ENCODE peak calls at places on chromosomes 13 and 19, in seven cellular contexts. M is H9; T is CD8-positive, alpha-beta memory T cell; I is fibroblast of lung; J is lower lobe of right lung; S is sigmoid colon; C is neural progenitor cell. K is an unnamed sample.

GRCh38 chr19:28242317-28242927 is 970.5 kb downstream of the UQCRFS1 start:
- DNase-seq in C (peak; percentile 67), M (peak; percentile 55), T (no peak), S (no peak), I (peak; percentile 1), J (no peak), K (no peak)

GRCh38 chr13:37647038-37647650 is 48.6 kb upstream of the POSTN start:
- DNase-seq in M (no peak), J (no peak), I (no peak), T (no peak), S (no peak), C (peak; percentile 75), K (no peak)

GRCh38 chr19:13803038-13803437 is 7.8 kb downstream of the ZSWIM4 start:
- DNase-seq in I (no peak), S (no peak), T (no peak), M (no peak), J (peak; percentile 76), C (no peak), K (no peak)

GRCh38 chr19:29375429-29376093 is 150.2 kb upstream of the VSTM2B start:
- DNase-seq in M (peak; percentile 18), S (no peak), I (no peak), C (no peak), J (peak; percentile 19), T (no peak), K (no peak)

GRCh38 chr19:44303976-44304568 is 753 bp downstream of the ZNF235 start:
- DNase-seq in M (no peak), S (no peak), C (peak; percentile 60), J (no peak), I (no peak), T (no peak), K (no peak)

GRCh38 chr13:67258482-67258881 is 28.3 kb upstream of the PCDH9 start:
- DNase-seq in J (no peak), T (no peak), I (no peak), S (no peak), M (peak; percentile 61), C (peak; percentile 22), K (no peak)

GRCh38 chr13:27086599-27087265 is 84.9 kb downstream of the USP12 start:
- DNase-seq in I (no peak), T (no peak), C (no peak), M (no peak), J (no peak), S (no peak), K (no peak)

GRCh38 chr19:17656970-17657369 is 31.2 kb downstream of the UNC13A start:
- DNase-seq in C (no peak), I (no peak), T (no peak), S (no peak), J (no peak), M (no peak), K (peak; percentile 2)

GRCh38 chr13:98343461-98343860 is 166.4 kb upstream of the RNF113B start:
- DNase-seq in J (no peak), T (no peak), M (no peak), S (no peak), I (no peak), C (peak; percentile 23), K (no peak)

GRCh38 chr13:97235549-97236206 is 13.5 kb downstream of the MBNL2 start:
- DNase-seq in M (no peak), C (no peak), T (no peak), S (no peak), I (no peak), J (no peak), K (no peak)
- H3K4me1 ChIP-seq in M (peaks cover 1% of the 10 kb centered on the region), C (peaks cover 8% of the 10 kb centered on the region), T (peaks cover 28% of the 10 kb centered on the region), S (peaks cover 93% of the 10 kb centered on the region), I (peaks cover 11% of the 10 kb centered on the region), J (peaks cover 86% of the 10 kb centered on the region), K (peaks cover 83% of the 10 kb centered on the region)

GRCh38 chr13:33242984-33243617 is 42.5 kb downstream of the STARD13 start:
- DNase-seq in S (no peak), T (no peak), J (no peak), I (no peak), M (no peak), C (no peak), K (no peak)

GRCh38 chr13:33244210-33244906 is 41.2 kb downstream of the STARD13 start:
- DNase-seq in C (no peak), I (no peak), T (no peak), J (no peak), S (no peak), M (no peak), K (no peak)

GRCh38 chr13:33249066-33249465 is 36.5 kb downstream of the STARD13 start:
- DNase-seq in C (no peak), I (no peak), M (no peak), J (no peak), S (no peak), T (no peak), K (no peak)

GRCh38 chr13:33244907-33245287 is 40.7 kb downstream of the STARD13 start:
- DNase-seq in T (no peak), I (no peak), M (no peak), S (no peak), J (no peak), C (no peak), K (no peak)

DNA sequence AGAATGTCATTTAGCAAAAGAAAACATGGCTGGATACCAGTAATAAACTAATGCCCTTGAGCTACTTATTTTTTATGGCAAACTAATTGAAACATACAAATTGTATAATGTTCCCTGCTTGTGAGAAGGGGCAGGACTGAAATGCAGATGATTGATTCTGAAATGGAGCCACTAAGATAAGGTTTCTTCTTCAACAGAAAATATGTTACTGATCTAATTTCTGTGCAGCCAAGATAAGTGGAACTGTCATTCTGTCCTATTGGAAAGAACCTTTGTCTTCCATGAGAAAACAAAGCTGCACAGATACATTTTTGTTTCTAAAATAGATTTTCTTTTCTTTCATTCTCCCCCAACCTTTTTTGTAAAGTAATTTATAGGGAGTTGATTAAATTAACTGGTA is 40.0 kb downstream of the STARD13 start:
- DNase-seq in I (no peak), J (no peak), C (no peak), M (no peak), T (no peak), S (no peak), K (no peak)
- H3K4me1 ChIP-seq in I (peaks cover 6% of the 10 kb centered on the region), J (peaks cover 8% of the 10 kb centered on the region), C (no peaks in the 10 kb centered on the region), M (no peaks in the 10 kb centered on the region), T (no peaks in the 10 kb centered on the region), S (peaks cover 11% of the 10 kb centered on the region), K (no peaks in the 10 kb centered on the region)

GRCh38 chr13:39417643-39418042 is 185.3 kb downstream of the LHFPL6 start:
- DNase-seq in M (peak; percentile 49), T (no peak), I (peak; percentile 66), S (no peak), C (peak; percentile 49), J (no peak), K (no peak)

GRCh38 chr13:39417131-39417530 is 185.9 kb downstream of the LHFPL6 start:
- DNase-seq in M (peak; percentile 45), J (no peak), I (no peak), S (no peak), T (no peak), C (peak; percentile 61), K (no peak)

GRCh38 chr13:39414339-39414738 is 188.7 kb downstream of the LHFPL6 start:
- DNase-seq in C (no peak), T (no peak), M (no peak), S (no peak), I (no peak), J (no peak), K (no peak)

GRCh38 chr13:39415003-39415402 is 188.0 kb downstream of the LHFPL6 start:
- DNase-seq in C (no peak), S (peak; percentile 71), I (peak; percentile 72), M (no peak), T (no peak), J (no peak), K (no peak)

GRCh38 chr13:39415403-39415802 is 187.6 kb downstream of the LHFPL6 start:
- DNase-seq in C (peak; percentile 54), S (peak; percentile 77), M (peak; percentile 50), J (peak; percentile 64), I (peak; percentile 62), T (no peak), K (peak; percentile 70)
- H3K4me1 ChIP-seq in C (peaks cover 50% of the 10 kb centered on the region), S (peaks cover 32% of the 10 kb centered on the region), M (peaks cover 6% of the 10 kb centered on the region), J (peaks cover 30% of the 10 kb centered on the region), I (no peaks in the 10 kb centered on the region), T (no peaks in the 10 kb centered on the region), K (peaks cover 8% of the 10 kb centered on the region)

DNA sequence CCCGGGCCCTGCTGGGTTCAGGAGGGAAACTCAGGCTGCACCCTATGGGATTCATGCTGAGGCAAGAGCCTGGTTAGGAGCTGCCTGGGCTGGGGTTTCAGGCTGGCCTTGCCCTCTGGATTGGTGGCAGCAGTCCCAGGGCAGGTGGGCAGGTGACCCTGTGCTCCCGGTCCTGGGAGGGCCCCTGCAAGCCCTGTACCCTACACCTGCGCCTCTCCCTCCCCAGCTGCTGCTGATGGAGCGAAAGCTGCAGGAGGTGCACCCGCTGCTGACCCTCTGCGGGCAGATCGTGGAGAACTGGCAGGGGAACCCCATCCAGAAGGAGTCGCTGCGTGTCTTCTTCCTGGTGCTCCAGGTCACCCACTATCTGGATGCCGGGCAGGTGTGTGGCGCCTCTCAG is 20.4 kb downstream of the MAU2 start:
- DNase-seq in J (no peak), S (no peak), C (no peak), M (no peak), I (no peak), T (no peak), K (no peak)
- H3K4me1 ChIP-seq in J (no peaks in the 10 kb centered on the region), S (no peaks in the 10 kb centered on the region), C (no peaks in the 10 kb centered on the region), M (no peaks in the 10 kb centered on the region), I (peaks cover 2% of the 10 kb centered on the region), T (no peaks in the 10 kb centered on the region), K (no peaks in the 10 kb centered on the region)

GRCh38 chr13:113458218-113459065 is 5.2 kb upstream of the ADPRHL1 start:
- DNase-seq in I (peak; percentile 72), T (no peak), S (peak; percentile 77), C (peak; percentile 57), J (no peak), M (peak; percentile 53), K (no peak)
- H3K4me1 ChIP-seq in I (no peaks in the 10 kb centered on the region), T (no peaks in the 10 kb centered on the region), S (peaks cover 22% of the 10 kb centered on the region), C (no peaks in the 10 kb centered on the region), J (no peaks in the 10 kb centered on the region), M (no peaks in the 10 kb centered on the region), K (peaks cover 5% of the 10 kb centered on the region)

DNA sequence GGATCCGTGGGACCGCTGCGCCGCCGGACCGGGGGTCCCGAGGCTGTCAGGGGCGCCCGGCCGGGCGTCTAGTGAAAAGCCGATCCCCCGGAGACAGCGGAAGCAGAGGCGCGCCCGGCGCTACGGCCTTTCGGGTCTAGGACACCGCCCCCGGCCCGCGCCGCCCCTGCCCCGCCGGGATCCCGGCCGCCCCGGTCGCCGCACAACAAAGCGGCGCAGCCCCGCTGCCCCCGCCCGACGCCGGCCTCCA is 634 bp downstream of the LATS2 start:
- DNase-seq in J (no peak), M (no peak), T (no peak), C (no peak), S (no peak), I (no peak), K (peak; percentile 68)
- H3K4me1 ChIP-seq in J (peaks cover 49% of the 10 kb centered on the region), M (peaks cover 4% of the 10 kb centered on the region), T (peaks cover 6% of the 10 kb centered on the region), C (peaks cover 23% of the 10 kb centered on the region), S (peaks cover 45% of the 10 kb centered on the region), I (peaks cover 5% of the 10 kb centered on the region), K (peaks cover 44% of the 10 kb centered on the region)

GRCh38 chr19:10115392-10116084 is 4.0 kb downstream of the P2RY11 start:
- DNase-seq in S (no peak), J (peak; percentile 46), I (no peak), M (no peak), T (peak; percentile 49), C (no peak), K (no peak)
- H3K4me1 ChIP-seq in S (peaks cover 38% of the 10 kb centered on the region), J (peaks cover 32% of the 10 kb centered on the region), I (peaks cover 7% of the 10 kb centered on the region), M (no peaks in the 10 kb centered on the region), T (peaks cover 58% of the 10 kb centered on the region), C (no peaks in the 10 kb centered on the region), K (peaks cover 28% of the 10 kb centered on the region)

DNA sequence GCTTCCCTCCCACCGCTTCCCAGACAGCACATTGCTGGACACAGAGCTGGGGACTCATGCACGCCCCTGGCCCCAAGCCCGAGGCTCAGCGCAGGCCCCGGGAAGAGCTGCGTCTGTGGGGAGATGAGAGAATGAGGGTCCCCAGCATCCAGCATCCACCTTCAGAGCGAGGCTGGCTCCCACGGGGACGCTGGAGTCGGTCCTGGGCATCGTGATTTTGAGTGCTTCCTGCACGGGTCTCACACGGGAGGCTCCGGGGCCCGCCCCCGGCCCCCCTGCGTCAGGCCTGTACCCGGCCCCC is 4.7 kb downstream of the NCLN start:
- DNase-seq in M (no peak), C (no peak), I (no peak), J (no peak), T (no peak), S (no peak), K (no peak)
- H3K4me1 ChIP-seq in M (no peaks in the 10 kb centered on the region), C (peaks cover 10% of the 10 kb centered on the region), I (peaks cover 9% of the 10 kb centered on the region), J (peaks cover 29% of the 10 kb centered on the region), T (peaks cover 32% of the 10 kb centered on the region), S (peaks cover 30% of the 10 kb centered on the region), K (peaks cover 8% of the 10 kb centered on the region)

K was measured in psoas muscle.